ENCODE peak calls at places on chromosomes 6 and 20, in four cellular contexts. R, N, A and V are unnamed samples.
A peak's percentile ranks its signal among the peaks of the same experiment; 100 is the strongest.

GRCh38 chr20:5402903-5403531 is 86.3 kb upstream of the PROKR2 start:
- DNase-seq in A (peak; percentile 15), N (no peak), R (peak; percentile 53), V (peak; percentile 41)

GRCh38 chr6:139644821-139645220 is 270.4 kb upstream of the CITED2 start:
- DNase-seq in R (no peak), N (no peak), A (no peak), V (peak; percentile 76)

GRCh38 chr6:9095671-9096260 is 660.4 kb upstream of the SLC35B3 start:
- DNase-seq in R (no peak), A (no peak), N (no peak), V (no peak)

GRCh38 chr6:167800549-167800948 is 26.2 kb upstream of the AFDN start:
- DNase-seq in R (no peak), A (no peak), N (no peak), V (no peak)

GRCh38 chr6:130602151-130602770 is 224.9 kb upstream of the SMLR1 start:
- DNase-seq in N (no peak), A (no peak), R (peak; percentile 30), V (peak; percentile 74)

GRCh38 chr6:140071601-140072062 is 697.2 kb upstream of the CITED2 start:
- DNase-seq in N (no peak), R (no peak), A (no peak), V (peak; percentile 52)

GRCh38 chr20:63895886-63896135 is 885 bp downstream of the DNAJC5 start:
- DNase-seq in R (no peak), A (no peak), N (no peak), V (peak; percentile 33)

GRCh38 chr6:153553627-153554026 is 422.5 kb upstream of the RGS17 start:
- DNase-seq in R (peak; percentile 2), N (no peak), A (no peak), V (no peak)

GRCh38 chr6:1396952-1397868 is 7.8 kb downstream of the FOXF2 start:
- DNase-seq in A (peak; percentile 75), N (no peak), R (peak; percentile 66), V (peak; percentile 74)

GRCh38 chr20:48456361-48457184 is 371.2 kb downstream of the PREX1 start:
- DNase-seq in R (no peak), A (no peak), N (no peak), V (no peak)

GRCh38 chr6:156694679-156695078 is 82.5 kb upstream of the ARID1B start:
- DNase-seq in N (no peak), A (no peak), R (no peak), V (no peak)

GRCh38 chr6:73079611-73079955 is 145.7 kb downstream of the KHDC1L start:
- DNase-seq in R (peak; percentile 38), A (no peak), N (no peak), V (peak; percentile 50)

GRCh38 chr20:20360464-20360863 is 7.4 kb upstream of the INSM1 start:
- DNase-seq in A (peak; percentile 58), R (peak; percentile 61), N (no peak), V (peak; percentile 76)

GRCh38 chr6:133951881-133952814 is 876 bp upstream of the TBPL1 start:
- DNase-seq in R (peak; percentile 67), N (peak; percentile 60), A (peak; percentile 68), V (peak; percentile 84)

GRCh38 chr6:156767603-156768467 is 9.3 kb upstream of the ARID1B start:
- DNase-seq in R (no peak), A (no peak), N (no peak), V (no peak)

GRCh38 chr6:38345586-38345985 is 294.1 kb downstream of the BTBD9 start:
- DNase-seq in A (no peak), R (no peak), N (no peak), V (no peak)

GRCh38 chr20:64131406-64131805 is 24.0 kb upstream of the NPBWR2 start:
- DNase-seq in R (peak; percentile 68), A (peak; percentile 25), N (peak; percentile 20), V (peak; percentile 11)

GRCh38 chr6:98016565-98016964 is 733.5 kb upstream of the MMS22L start:
- DNase-seq in N (no peak), A (no peak), R (no peak), V (no peak)

GRCh38 chr6:149499066-149499465 is 14.3 kb upstream of the ZC3H12D start:
- DNase-seq in R (no peak), A (no peak), N (no peak), V (peak; percentile 87)

GRCh38 chr20:62875419-62876355 is 14.1 kb upstream of the TCFL5 start:
- DNase-seq in R (peak; percentile 91), N (peak; percentile 61), A (peak; percentile 80), V (peak; percentile 92)

GRCh38 chr6:37698264-37699137 is 818 bp upstream of the MDGA1 start:
- DNase-seq in N (peak; percentile 58), R (peak; percentile 58), A (peak; percentile 52), V (peak; percentile 44)

GRCh38 chr6:106591111-106591825 is 38.0 kb downstream of the RTN4IP1 start:
- DNase-seq in R (peak; percentile 16), N (no peak), A (no peak), V (peak; percentile 81)

GRCh38 chr6:42194056-42194455 is 700 bp downstream of the GUCA1B start:
- DNase-seq in N (no peak), A (no peak), R (no peak), V (no peak)

GRCh38 chr20:17715075-17715474 is 15.3 kb downstream of the BANF2 start:
- DNase-seq in N (no peak), A (peak; percentile 8), R (no peak), V (no peak)

GRCh38 chr20:47790032-47790965 is 5.0 kb upstream of the SULF2 start:
- DNase-seq in R (no peak), A (no peak), N (no peak), V (peak; percentile 42)

GRCh38 chr6:32183030-32183429 is 1.0 kb downstream of the AGER start:
- DNase-seq in N (no peak), A (no peak), R (no peak), V (no peak)
- TF ChIP-seq CTCF in N (no peak), A (no peak), R (no peak), V (no peak)

DNA sequence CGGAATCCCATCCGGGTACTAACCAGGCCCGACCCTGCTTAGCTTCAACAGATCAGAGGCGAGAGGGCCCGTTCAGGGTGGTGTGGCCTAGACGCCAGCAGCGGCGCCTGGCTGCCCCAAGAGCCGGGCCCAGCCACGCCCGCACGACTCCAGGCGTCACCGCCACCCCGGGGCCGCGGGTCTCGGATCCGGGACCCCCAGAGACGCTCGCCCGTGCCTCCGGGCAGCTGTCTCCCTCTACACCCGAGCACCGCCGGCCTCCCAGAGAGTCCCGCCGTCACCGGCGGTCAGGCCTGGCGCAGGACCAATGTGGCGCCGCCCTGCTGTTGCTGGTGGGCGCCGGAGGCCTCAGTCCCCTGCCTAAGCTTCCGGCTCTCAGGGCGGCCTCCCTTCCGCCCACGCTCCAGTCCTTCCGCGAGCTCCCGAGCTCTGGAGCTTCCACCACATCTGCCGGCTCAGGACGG is 441.2 kb upstream of the DEFB115 start:
- DNase-seq in N (no peak), R (no peak), A (no peak), V (peak; percentile 30)
- H3K4me3 ChIP-seq in N (no peak overlapping the region), R (no peak overlapping the region), A (no peak overlapping the region), V (no peak overlapping the region)

GRCh38 chr6:96760153-96760687 is 77.1 kb downstream of the GPR63 start:
- DNase-seq in N (no peak), A (no peak), R (no peak), V (no peak)
- TF ChIP-seq CTCF in N (no peak), A (no peak), R (no peak), V (no peak)

GRCh38 chr6:124885171-124885570 is 77.1 kb upstream of the RNF217 start:
- DNase-seq in A (no peak), N (no peak), R (no peak), V (no peak)

GRCh38 chr6:124879992-124880355 is 82.3 kb upstream of the RNF217 start:
- DNase-seq in N (no peak), R (no peak), A (no peak), V (no peak)

GRCh38 chr6:124881898-124882579 is 80.2 kb upstream of the RNF217 start:
- DNase-seq in N (no peak), R (peak; percentile 47), A (no peak), V (peak; percentile 73)

GRCh38 chr6:124879110-124879991 is 82.9 kb upstream of the RNF217 start:
- DNase-seq in N (no peak), R (no peak), A (no peak), V (no peak)

DNA sequence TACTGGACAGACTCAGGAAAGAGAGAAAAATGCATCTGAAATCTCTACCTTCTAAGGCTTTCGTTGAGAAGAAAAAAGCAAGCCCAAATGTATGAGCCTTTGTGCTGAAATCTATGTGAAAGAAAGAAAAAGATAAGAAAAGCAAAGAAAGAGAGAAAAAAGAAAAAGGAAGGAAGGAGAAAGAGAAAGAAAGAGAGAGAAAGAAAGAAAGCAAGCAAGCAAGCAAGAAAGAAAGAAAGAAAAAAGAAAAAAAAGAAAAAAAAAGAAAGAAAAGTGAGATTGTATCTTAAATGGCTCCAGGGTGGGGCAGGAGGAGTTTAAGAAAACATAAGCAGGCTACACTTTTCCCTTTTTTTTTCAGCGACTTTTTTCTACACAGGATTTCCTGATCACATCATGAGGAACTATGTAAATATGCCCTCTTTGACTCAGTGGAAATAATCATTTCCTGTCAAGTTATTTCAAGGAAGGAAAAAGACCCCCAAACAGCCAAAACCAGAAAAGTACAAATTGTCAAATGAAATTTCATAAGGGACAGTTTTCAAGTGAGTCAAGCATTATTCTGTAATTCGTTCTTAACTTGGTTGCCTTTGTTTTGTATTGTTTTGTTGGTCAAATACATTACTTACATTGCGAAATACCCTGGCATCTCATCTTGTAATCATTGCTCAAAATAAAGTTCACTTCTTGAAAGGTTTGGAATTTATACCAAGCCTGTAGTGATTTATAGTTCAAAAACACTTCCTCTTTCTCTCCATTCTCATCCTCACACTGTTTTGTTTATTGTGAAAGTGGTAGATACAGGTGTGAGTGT is 79.5 kb upstream of the RNF217 start:
- DNase-seq in R (peak; percentile 61), N (no peak), A (no peak), V (peak; percentile 80)
- H3K4me3 ChIP-seq in R (peak overlapping the region; percentile 22), N (no peak overlapping the region), A (no peak overlapping the region), V (peak overlapping the region; percentile 27)

GRCh38 chr6:21586300-21586699 is 7.3 kb upstream of the SOX4 start:
- DNase-seq in A (no peak), N (no peak), R (no peak), V (no peak)

GRCh38 chr6:21586760-21587181 is 6.8 kb upstream of the SOX4 start:
- DNase-seq in A (no peak), R (no peak), N (no peak), V (no peak)

GRCh38 chr6:21587925-21588811 is 5.4 kb upstream of the SOX4 start:
- DNase-seq in A (peak; percentile 73), R (peak; percentile 65), N (peak; percentile 75), V (peak; percentile 67)

GRCh38 chr6:21588812-21589811 is 4.4 kb upstream of the SOX4 start:
- DNase-seq in A (peak; percentile 94), N (peak; percentile 90), R (peak; percentile 81), V (peak; percentile 93)

DNA sequence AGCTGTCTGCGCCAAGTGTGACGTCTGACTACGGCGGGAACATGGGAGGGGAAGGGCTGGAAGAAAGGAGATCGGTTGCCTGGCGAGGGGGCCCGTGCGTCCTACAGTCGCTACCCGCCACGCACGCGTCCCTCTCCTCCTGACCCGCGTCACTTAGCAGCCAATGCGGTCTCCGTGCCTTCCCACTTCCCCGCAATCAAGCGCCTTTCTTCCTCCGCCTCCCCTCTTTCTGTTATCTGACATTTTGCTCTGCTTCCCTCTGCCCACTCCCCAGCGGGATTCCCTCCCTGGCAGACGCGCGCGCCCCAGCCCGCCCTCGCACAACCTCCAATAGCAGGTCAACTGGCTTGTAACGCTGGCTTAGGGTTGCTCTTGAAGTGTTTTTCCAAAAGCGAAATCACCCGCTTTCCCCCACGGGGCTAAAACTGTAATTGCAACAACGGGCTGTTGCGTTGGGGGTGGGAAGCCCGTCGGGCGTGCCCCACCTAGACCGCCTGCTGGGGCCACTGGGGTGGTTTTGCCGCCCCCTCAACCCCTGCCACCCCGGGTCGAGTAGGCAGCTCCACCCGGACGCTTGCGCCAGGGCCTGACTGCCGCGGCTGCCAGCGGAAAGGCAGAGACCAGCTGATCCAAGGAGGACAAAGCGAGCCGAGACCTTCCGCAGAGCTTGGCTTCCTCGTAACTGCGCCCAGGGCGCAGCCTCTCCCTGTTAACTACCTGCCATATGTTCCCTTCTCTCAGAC is 6.2 kb upstream of the SOX4 start:
- DNase-seq in R (peak; percentile 61), N (peak; percentile 69), A (peak; percentile 77), V (peak; percentile 78)
- TF ChIP-seq CTCF in R (no peak), N (peak; percentile 22), A (peak; percentile 37), V (peak; percentile 36)